ENCODE peak calls at places on chromosomes 1 and 21, in four cellular contexts. B, G, W and E are unnamed samples.

GRCh38 chr1:18575620-18576019 is 55.0 kb upstream of the PAX7 start:
- DNase-seq in G (peak), B (no peak), W (no peak), E (no peak)

GRCh38 chr21:45378258-45378966 is 26.6 kb upstream of the COL18A1 start:
- DNase-seq in W (no peak), G (peak), B (no peak), E (no peak)

GRCh38 chr1:52306227-52307006 is 59.6 kb downstream of the CC2D1B start:
- DNase-seq in B (no peak), W (no peak), G (no peak), E (no peak)

GRCh38 chr1:39491146-39491921 is at the start of gene BMP8A:
- DNase-seq in G (peak), W (no peak), B (peak), E (no peak)

GRCh38 chr1:102897537-102897936 is 210.8 kb downstream of the COL11A1 start:
- DNase-seq in B (no peak), W (peak), G (peak), E (no peak)

GRCh38 chr1:63320024-63320799 is 2.2 kb upstream of the FOXD3 start:
- DNase-seq in W (no peak), B (no peak), G (no peak), E (no peak)

GRCh38 chr1:43174873-43175272 is 2.7 kb downstream of the CFAP57 start:
- DNase-seq in W (no peak), B (no peak), G (no peak), E (no peak)

GRCh38 chr1:33361553-33362262 is 40.8 kb upstream of the A3GALT2 start:
- DNase-seq in G (no peak), W (no peak), B (no peak), E (no peak)

GRCh38 chr21:16169102-16169511 is 439.3 kb downstream of the USP25 start:
- DNase-seq in W (peak), G (peak), B (no peak), E (no peak)

GRCh38 chr1:243407284-243408018 is 151.6 kb downstream of the SDCCAG8 start:
- DNase-seq in W (peak), G (peak), B (no peak), E (no peak)

GRCh38 chr1:89566761-89567174 is 42.1 kb downstream of the LRRC8B start:
- DNase-seq in W (no peak), G (peak), B (no peak), E (no peak)

GRCh38 chr1:26064591-26064990 is 2.8 kb downstream of the TRIM63 start:
- DNase-seq in G (no peak), B (no peak), W (no peak), E (no peak)